ENCODE peak calls at places on chromosomes 6 and 20, in seven cellular contexts. One of them, this sample, is unnamed.

GRCh38 chr6:46098678-46099077 is 31.1 kb upstream of the ENPP4 start:
- DNase-seq in IMR-90: no peak
- DNase-seq in sigmoid colon: no peak
- DNase-seq in Peyer's patch: peak
- DNase-seq in ovary: no peak
- DNase-seq in upper lobe of left lung: no peak
- DNase-seq in HepG2: peak
- DNase-seq in this sample: no peak

GRCh38 chr6:2028457-2029038 is 216.9 kb downstream of the GMDS start:
- DNase-seq in IMR-90: no peak
- DNase-seq in sigmoid colon: no peak
- DNase-seq in Peyer's patch: no peak
- DNase-seq in ovary: no peak
- DNase-seq in upper lobe of left lung: no peak
- DNase-seq in HepG2: no peak
- DNase-seq in this sample: no peak

GRCh38 chr6:157224178-157224956 is 99.0 kb downstream of the TMEM242 start:
- DNase-seq in IMR-90: no peak
- DNase-seq in sigmoid colon: no peak
- DNase-seq in Peyer's patch: peak
- DNase-seq in ovary: peak
- DNase-seq in upper lobe of left lung: peak
- DNase-seq in HepG2: no peak
- DNase-seq in this sample: peak

GRCh38 chr20:34299925-34300806 is 3.0 kb downstream of the AHCY start:
- DNase-seq in IMR-90: peak
- DNase-seq in sigmoid colon: no peak
- DNase-seq in Peyer's patch: no peak
- DNase-seq in ovary: no peak
- DNase-seq in upper lobe of left lung: no peak
- DNase-seq in HepG2: peak
- DNase-seq in this sample: no peak

GRCh38 chr20:61879303-61879620 is 186.4 kb downstream of the TAF4 start:
- DNase-seq in IMR-90: no peak
- DNase-seq in sigmoid colon: no peak
- DNase-seq in Peyer's patch: no peak
- DNase-seq in ovary: no peak
- DNase-seq in upper lobe of left lung: no peak
- DNase-seq in HepG2: no peak
- DNase-seq in this sample: no peak

GRCh38 chr20:13554706-13555105 is 84.0 kb downstream of the TASP1 start:
- DNase-seq in IMR-90: peak
- DNase-seq in sigmoid colon: no peak
- DNase-seq in Peyer's patch: no peak
- DNase-seq in ovary: no peak
- DNase-seq in upper lobe of left lung: no peak
- DNase-seq in HepG2: no peak
- DNase-seq in this sample: no peak

GRCh38 chr6:26003102-26003694 is 40.6 kb downstream of the TRIM38 start:
- DNase-seq in IMR-90: peak
- DNase-seq in sigmoid colon: no peak
- DNase-seq in Peyer's patch: peak
- DNase-seq in ovary: peak
- DNase-seq in upper lobe of left lung: no peak
- DNase-seq in HepG2: peak
- DNase-seq in this sample: no peak

GRCh38 chr20:8854566-8854965 is 214.3 kb upstream of the PLCB4 start:
- DNase-seq in IMR-90: peak
- DNase-seq in sigmoid colon: peak
- DNase-seq in Peyer's patch: no peak
- DNase-seq in ovary: peak
- DNase-seq in upper lobe of left lung: no peak
- DNase-seq in HepG2: no peak
- DNase-seq in this sample: no peak

GRCh38 chr6:138468320-138469015 is 30.8 kb downstream of the NHSL1 start:
- DNase-seq in IMR-90: peak
- DNase-seq in sigmoid colon: no peak
- DNase-seq in Peyer's patch: no peak
- DNase-seq in ovary: no peak
- DNase-seq in upper lobe of left lung: no peak
- DNase-seq in HepG2: peak
- DNase-seq in this sample: no peak

GRCh38 chr6:75409286-75409685 is 84.3 kb downstream of the FILIP1 start:
- DNase-seq in IMR-90: peak
- DNase-seq in sigmoid colon: no peak
- DNase-seq in Peyer's patch: no peak
- DNase-seq in ovary: no peak
- DNase-seq in upper lobe of left lung: no peak
- DNase-seq in HepG2: no peak
- DNase-seq in this sample: no peak

GRCh38 chr6:144190593-144190992 is 40.3 kb downstream of the STX11 start:
- DNase-seq in IMR-90: peak
- DNase-seq in sigmoid colon: no peak
- DNase-seq in Peyer's patch: no peak
- DNase-seq in ovary: peak
- DNase-seq in upper lobe of left lung: no peak
- DNase-seq in HepG2: no peak
- DNase-seq in this sample: no peak

GRCh38 chr6:33205172-33206026 is 944 bp downstream of the HSD17B8 start:
- DNase-seq in IMR-90: peak
- DNase-seq in sigmoid colon: peak
- DNase-seq in Peyer's patch: no peak
- DNase-seq in ovary: no peak
- DNase-seq in upper lobe of left lung: no peak
- DNase-seq in HepG2: no peak
- DNase-seq in this sample: no peak

GRCh38 chr20:1933465-1933870 is 38.3 kb downstream of the SIRPA start:
- DNase-seq in IMR-90: peak
- DNase-seq in sigmoid colon: peak
- DNase-seq in Peyer's patch: no peak
- DNase-seq in ovary: peak
- DNase-seq in upper lobe of left lung: no peak
- DNase-seq in HepG2: no peak
- DNase-seq in this sample: no peak

DNA sequence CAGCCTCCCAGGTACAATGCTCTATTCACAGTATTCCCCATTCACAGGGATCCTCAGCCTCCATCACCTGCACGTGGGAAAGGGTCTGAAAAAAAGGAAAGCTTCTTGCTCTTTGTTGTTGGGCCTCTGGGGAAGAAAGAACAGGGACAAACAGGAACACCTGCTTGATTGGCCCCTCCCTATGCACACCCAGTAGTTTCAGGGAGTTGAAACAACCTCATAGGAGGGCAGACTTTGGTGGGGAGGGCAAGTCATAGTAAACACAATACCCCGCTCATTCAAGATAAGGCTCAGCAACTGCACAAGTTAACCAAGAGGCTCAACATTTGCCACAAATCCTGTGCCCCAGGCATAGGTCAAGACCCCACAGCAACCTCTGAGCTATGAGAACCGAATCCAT is 1.7 kb downstream of the GHRH start:
- DNase-seq in IMR-90: no peak
- DNase-seq in sigmoid colon: no peak
- DNase-seq in Peyer's patch: no peak
- DNase-seq in ovary: no peak
- DNase-seq in upper lobe of left lung: no peak
- DNase-seq in HepG2: no peak
- DNase-seq in this sample: no peak
- H3K27ac ChIP-seq in IMR-90: no peak
- H3K27ac ChIP-seq in sigmoid colon: no peak
- H3K27ac ChIP-seq in Peyer's patch: no peak
- H3K27ac ChIP-seq in ovary: no peak
- H3K27ac ChIP-seq in upper lobe of left lung: no peak
- H3K27ac ChIP-seq in HepG2: no peak
- H3K27ac ChIP-seq in this sample: no peak

DNA sequence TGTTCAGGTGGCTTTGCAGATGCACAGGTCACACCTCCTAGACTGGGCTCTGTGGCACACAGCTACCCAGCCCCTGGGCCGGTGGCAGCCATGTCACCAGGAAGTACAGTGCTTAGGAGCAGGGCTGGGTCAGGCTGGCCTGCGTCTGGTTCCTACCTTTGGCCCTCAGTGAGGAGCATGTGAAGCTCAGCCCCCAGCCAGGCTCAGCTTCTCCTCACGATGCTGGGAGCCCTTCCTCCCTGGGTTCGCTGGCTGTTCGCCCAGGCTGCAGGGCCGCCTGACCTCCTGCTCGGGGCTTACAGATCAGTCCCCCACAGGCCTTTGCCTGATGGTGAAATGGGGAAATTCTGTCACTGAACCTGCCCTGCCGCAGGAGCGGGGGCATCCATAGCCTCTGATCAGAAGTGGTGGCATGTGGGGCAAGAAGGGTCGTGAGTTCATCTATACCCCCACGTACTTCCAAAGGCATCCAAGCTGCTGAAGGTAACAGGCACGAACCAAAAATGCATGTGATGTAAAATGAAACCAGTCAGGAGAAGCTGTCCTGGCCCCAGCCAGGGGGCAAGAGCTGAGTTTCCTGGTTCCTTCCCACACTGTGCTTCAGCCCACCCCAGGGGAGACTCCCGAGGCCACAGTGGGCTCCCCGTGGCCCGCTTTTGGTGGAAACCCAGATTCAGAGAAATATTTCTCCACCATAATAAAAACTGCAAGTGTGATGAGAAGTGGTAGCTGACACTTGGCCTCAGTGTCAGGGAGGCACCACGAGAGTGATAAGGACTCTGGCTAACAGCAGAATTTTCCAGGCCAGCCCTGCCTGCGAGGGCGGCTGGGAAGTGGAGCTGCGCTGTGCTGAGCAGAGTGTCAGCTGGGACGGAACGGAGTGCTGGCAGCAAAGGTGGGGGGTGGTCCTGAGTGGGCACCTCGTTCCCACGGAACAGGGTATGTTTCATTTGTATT is 22.8 kb downstream of the SPATA2 start:
- DNase-seq in IMR-90: no peak
- DNase-seq in sigmoid colon: peak
- DNase-seq in Peyer's patch: no peak
- DNase-seq in ovary: no peak
- DNase-seq in upper lobe of left lung: peak
- DNase-seq in HepG2: no peak
- DNase-seq in this sample: no peak
- TF ChIP-seq POLR2A in IMR-90: no peak
- TF ChIP-seq POLR2A in sigmoid colon: no peak
- TF ChIP-seq POLR2A in Peyer's patch: no peak
- TF ChIP-seq POLR2A in ovary: no peak
- TF ChIP-seq POLR2A in upper lobe of left lung: no peak
- TF ChIP-seq POLR2A in HepG2: no peak
- TF ChIP-seq POLR2A in this sample: no peak

GRCh38 chr6:148535976-148536375 is 193.3 kb downstream of the SASH1 start:
- DNase-seq in IMR-90: peak
- DNase-seq in sigmoid colon: no peak
- DNase-seq in Peyer's patch: no peak
- DNase-seq in ovary: no peak
- DNase-seq in upper lobe of left lung: no peak
- DNase-seq in HepG2: no peak
- DNase-seq in this sample: no peak
- H3K27ac ChIP-seq in IMR-90: peak
- H3K27ac ChIP-seq in sigmoid colon: no peak
- H3K27ac ChIP-seq in Peyer's patch: no peak
- H3K27ac ChIP-seq in ovary: no peak
- H3K27ac ChIP-seq in upper lobe of left lung: no peak
- H3K27ac ChIP-seq in HepG2: no peak
- H3K27ac ChIP-seq in this sample: peak

GRCh38 chr6:135950709-135951108 is 99.2 kb downstream of the PDE7B start:
- DNase-seq in IMR-90: no peak
- DNase-seq in sigmoid colon: no peak
- DNase-seq in Peyer's patch: no peak
- DNase-seq in ovary: no peak
- DNase-seq in upper lobe of left lung: no peak
- DNase-seq in HepG2: no peak
- DNase-seq in this sample: no peak

GRCh38 chr6:135951169-135951568 is 99.7 kb downstream of the PDE7B start:
- DNase-seq in IMR-90: no peak
- DNase-seq in sigmoid colon: no peak
- DNase-seq in Peyer's patch: no peak
- DNase-seq in ovary: no peak
- DNase-seq in upper lobe of left lung: no peak
- DNase-seq in HepG2: no peak
- DNase-seq in this sample: no peak

GRCh38 chr6:135953800-135954199 is 102.3 kb downstream of the PDE7B start:
- DNase-seq in IMR-90: no peak
- DNase-seq in sigmoid colon: no peak
- DNase-seq in Peyer's patch: no peak
- DNase-seq in ovary: no peak
- DNase-seq in upper lobe of left lung: no peak
- DNase-seq in HepG2: no peak
- DNase-seq in this sample: no peak

DNA sequence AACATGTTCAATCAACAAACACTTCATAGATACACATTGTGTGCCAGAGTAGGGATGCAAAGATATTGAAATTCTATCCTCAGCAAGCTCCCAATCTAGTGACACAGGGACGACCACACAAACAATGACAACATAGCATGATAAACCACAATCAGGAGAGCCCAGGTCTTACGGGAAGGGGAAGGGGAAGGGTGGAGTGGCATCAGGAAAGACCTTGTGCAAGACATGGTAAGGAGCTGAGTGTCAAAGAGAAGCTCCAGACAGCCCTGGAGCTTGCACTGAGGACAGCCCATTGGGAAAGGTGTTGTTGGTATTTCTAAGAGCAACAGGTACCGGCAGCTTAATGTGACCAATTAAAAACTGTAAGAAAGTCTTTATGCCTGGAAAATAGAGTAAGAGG is 103.6 kb downstream of the PDE7B start:
- DNase-seq in IMR-90: no peak
- DNase-seq in sigmoid colon: no peak
- DNase-seq in Peyer's patch: no peak
- DNase-seq in ovary: no peak
- DNase-seq in upper lobe of left lung: no peak
- DNase-seq in HepG2: no peak
- DNase-seq in this sample: no peak
- TF ChIP-seq POLR2A in IMR-90: no peak
- TF ChIP-seq POLR2A in sigmoid colon: no peak
- TF ChIP-seq POLR2A in Peyer's patch: no peak
- TF ChIP-seq POLR2A in ovary: no peak
- TF ChIP-seq POLR2A in upper lobe of left lung: no peak
- TF ChIP-seq POLR2A in HepG2: no peak
- TF ChIP-seq POLR2A in this sample: no peak

DNA sequence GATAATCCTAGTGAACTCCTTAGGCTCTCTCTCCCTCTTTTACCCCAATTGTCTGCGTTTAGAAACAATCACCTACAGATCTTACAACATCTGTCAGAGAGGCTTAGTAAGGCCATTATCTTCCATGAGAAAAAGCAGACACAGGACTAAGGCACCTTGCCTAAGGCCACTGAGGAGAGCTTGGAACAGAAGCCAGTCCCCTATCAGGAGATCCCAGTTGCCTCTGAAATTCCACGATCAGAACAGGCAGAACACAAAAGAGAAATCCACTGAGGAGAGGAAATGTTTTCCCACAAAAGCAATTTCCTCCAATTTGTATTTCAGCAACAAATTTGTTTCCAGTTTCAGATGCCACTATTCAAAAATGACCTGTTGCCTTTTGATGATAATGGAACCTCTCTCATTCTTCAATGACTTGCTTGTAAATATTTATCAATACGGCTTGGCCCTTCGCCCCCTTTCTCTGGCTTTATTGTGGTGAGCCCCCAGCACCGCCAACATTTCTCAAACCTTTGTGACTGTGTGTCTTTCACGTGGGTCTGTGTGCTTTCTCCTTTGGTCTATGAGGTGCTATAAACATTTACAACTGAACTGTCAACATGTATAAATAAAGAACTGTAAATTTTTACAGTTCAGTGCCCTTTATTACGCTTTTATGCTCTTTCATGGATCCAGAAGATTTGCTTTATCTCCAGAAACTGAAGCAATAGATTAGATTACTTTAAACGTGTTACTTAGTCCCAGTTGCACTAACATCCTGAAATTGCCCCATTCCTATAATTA is 187.8 kb upstream of the PHACTR1 start:
- DNase-seq in IMR-90: no peak
- DNase-seq in sigmoid colon: no peak
- DNase-seq in Peyer's patch: no peak
- DNase-seq in ovary: no peak
- DNase-seq in upper lobe of left lung: no peak
- DNase-seq in HepG2: no peak
- DNase-seq in this sample: no peak
- H3K27ac ChIP-seq in IMR-90: no peak
- H3K27ac ChIP-seq in sigmoid colon: peak
- H3K27ac ChIP-seq in Peyer's patch: peak
- H3K27ac ChIP-seq in ovary: no peak
- H3K27ac ChIP-seq in upper lobe of left lung: no peak
- H3K27ac ChIP-seq in HepG2: no peak
- H3K27ac ChIP-seq in this sample: no peak